ENCODE peak calls at places on chromosomes 4 and X, in ten cellular contexts. One of them, this sample, is unnamed.

GRCh38 chr4:109067509-109068205 is 234.8 kb downstream of the COL25A1 start:
- DNase-seq in heart left ventricle: peak; percentile 50
- DNase-seq in A549: no peak
- DNase-seq in upper lobe of left lung: no peak
- DNase-seq in left ventricle myocardium inferior: peak; percentile 23
- DNase-seq in DND-41: no peak
- DNase-seq in effector memory CD4-positive, alpha-beta T cell: no peak
- DNase-seq in MM.1S: no peak
- DNase-seq in coronary artery: no peak
- DNase-seq in SJCRH30: peak; percentile 81
- DNase-seq in this sample: no peak

GRCh38 chr4:19580090-19580489 is 671.6 kb upstream of the SLIT2 start:
- DNase-seq in MM.1S: no peak
- DNase-seq in effector memory CD4-positive, alpha-beta T cell: no peak
- DNase-seq in left ventricle myocardium inferior: no peak
- DNase-seq in upper lobe of left lung: no peak
- DNase-seq in heart left ventricle: no peak
- DNase-seq in coronary artery: no peak
- DNase-seq in A549: no peak
- DNase-seq in SJCRH30: no peak
- DNase-seq in DND-41: no peak
- DNase-seq in this sample: no peak

GRCh38 chrX:155745792-155746191 is 133.0 kb upstream of the TMLHE start:
- DNase-seq in coronary artery: no peak
- DNase-seq in A549: peak; percentile 66
- DNase-seq in left ventricle myocardium inferior: no peak
- DNase-seq in upper lobe of left lung: no peak
- DNase-seq in MM.1S: no peak
- DNase-seq in effector memory CD4-positive, alpha-beta T cell: no peak
- DNase-seq in DND-41: no peak
- DNase-seq in heart left ventricle: peak; percentile 29
- DNase-seq in SJCRH30: peak; percentile 45
- DNase-seq in this sample: no peak

GRCh38 chr4:8391972-8392371 is 48.6 kb downstream of the ACOX3 start:
- DNase-seq in DND-41: peak; percentile 11
- DNase-seq in effector memory CD4-positive, alpha-beta T cell: no peak
- DNase-seq in heart left ventricle: peak; percentile 77
- DNase-seq in upper lobe of left lung: no peak
- DNase-seq in coronary artery: no peak
- DNase-seq in A549: no peak
- DNase-seq in left ventricle myocardium inferior: peak; percentile 60
- DNase-seq in MM.1S: no peak
- DNase-seq in SJCRH30: peak; percentile 99
- DNase-seq in this sample: no peak

GRCh38 chr4:10354746-10355145 is 102.5 kb downstream of the ZNF518B start:
- DNase-seq in SJCRH30: peak; percentile 24
- DNase-seq in heart left ventricle: no peak
- DNase-seq in DND-41: no peak
- DNase-seq in left ventricle myocardium inferior: no peak
- DNase-seq in effector memory CD4-positive, alpha-beta T cell: no peak
- DNase-seq in upper lobe of left lung: no peak
- DNase-seq in A549: no peak
- DNase-seq in MM.1S: no peak
- DNase-seq in coronary artery: no peak
- DNase-seq in this sample: no peak

GRCh38 chr4:78659264-78659663 is 107.7 kb downstream of the ANXA3 start:
- DNase-seq in SJCRH30: no peak
- DNase-seq in MM.1S: no peak
- DNase-seq in left ventricle myocardium inferior: no peak
- DNase-seq in A549: no peak
- DNase-seq in coronary artery: no peak
- DNase-seq in effector memory CD4-positive, alpha-beta T cell: no peak
- DNase-seq in upper lobe of left lung: no peak
- DNase-seq in DND-41: no peak
- DNase-seq in heart left ventricle: no peak
- DNase-seq in this sample: no peak

GRCh38 chr4:105765690-105766407 is 57.3 kb downstream of the GSTCD start:
- DNase-seq in heart left ventricle: peak; percentile 34
- DNase-seq in MM.1S: no peak
- DNase-seq in left ventricle myocardium inferior: no peak
- DNase-seq in upper lobe of left lung: no peak
- DNase-seq in SJCRH30: peak; percentile 60
- DNase-seq in coronary artery: no peak
- DNase-seq in effector memory CD4-positive, alpha-beta T cell: no peak
- DNase-seq in DND-41: no peak
- DNase-seq in A549: peak; percentile 29
- DNase-seq in this sample: no peak

GRCh38 chr4:25050370-25051098 is 19.8 kb upstream of the LGI2 start:
- DNase-seq in effector memory CD4-positive, alpha-beta T cell: no peak
- DNase-seq in SJCRH30: no peak
- DNase-seq in heart left ventricle: no peak
- DNase-seq in A549: no peak
- DNase-seq in DND-41: no peak
- DNase-seq in left ventricle myocardium inferior: no peak
- DNase-seq in upper lobe of left lung: no peak
- DNase-seq in MM.1S: no peak
- DNase-seq in coronary artery: no peak
- DNase-seq in this sample: no peak

GRCh38 chr4:173167793-173168395 is 717 bp upstream of the GALNT7 start:
- DNase-seq in A549: peak; percentile 67
- DNase-seq in MM.1S: peak; percentile 45
- DNase-seq in upper lobe of left lung: peak; percentile 85
- DNase-seq in heart left ventricle: no peak
- DNase-seq in effector memory CD4-positive, alpha-beta T cell: no peak
- DNase-seq in DND-41: peak; percentile 75
- DNase-seq in left ventricle myocardium inferior: no peak
- DNase-seq in coronary artery: no peak
- DNase-seq in SJCRH30: peak; percentile 76
- DNase-seq in this sample: no peak

GRCh38 chrX:11419102-11419501 is 125.9 kb downstream of the AMELX start:
- DNase-seq in upper lobe of left lung: no peak
- DNase-seq in DND-41: no peak
- DNase-seq in A549: no peak
- DNase-seq in effector memory CD4-positive, alpha-beta T cell: no peak
- DNase-seq in coronary artery: no peak
- DNase-seq in MM.1S: no peak
- DNase-seq in left ventricle myocardium inferior: no peak
- DNase-seq in heart left ventricle: no peak
- DNase-seq in SJCRH30: no peak
- DNase-seq in this sample: no peak

GRCh38 chrX:139883984-139884383 is 48.9 kb downstream of the ATP11C start:
- DNase-seq in A549: no peak
- DNase-seq in upper lobe of left lung: no peak
- DNase-seq in SJCRH30: no peak
- DNase-seq in heart left ventricle: no peak
- DNase-seq in DND-41: no peak
- DNase-seq in effector memory CD4-positive, alpha-beta T cell: no peak
- DNase-seq in left ventricle myocardium inferior: no peak
- DNase-seq in coronary artery: no peak
- DNase-seq in MM.1S: no peak
- DNase-seq in this sample: no peak

GRCh38 chr4:91826186-91826585 is 477.6 kb upstream of the GRID2 start:
- DNase-seq in left ventricle myocardium inferior: no peak
- DNase-seq in MM.1S: no peak
- DNase-seq in upper lobe of left lung: no peak
- DNase-seq in DND-41: no peak
- DNase-seq in coronary artery: no peak
- DNase-seq in A549: no peak
- DNase-seq in effector memory CD4-positive, alpha-beta T cell: no peak
- DNase-seq in heart left ventricle: no peak
- DNase-seq in SJCRH30: no peak
- DNase-seq in this sample: no peak

GRCh38 chr4:136748777-136749176 is 783.5 kb downstream of the PCDH18 start:
- DNase-seq in upper lobe of left lung: no peak
- DNase-seq in effector memory CD4-positive, alpha-beta T cell: no peak
- DNase-seq in left ventricle myocardium inferior: no peak
- DNase-seq in heart left ventricle: no peak
- DNase-seq in A549: no peak
- DNase-seq in DND-41: no peak
- DNase-seq in coronary artery: no peak
- DNase-seq in SJCRH30: no peak
- DNase-seq in MM.1S: no peak
- DNase-seq in this sample: no peak

GRCh38 chrX:71181910-71182799 is 37.5 kb downstream of the NLGN3 start:
- DNase-seq in SJCRH30: peak; percentile 98
- DNase-seq in upper lobe of left lung: peak; percentile 85
- DNase-seq in coronary artery: peak; percentile 91
- DNase-seq in effector memory CD4-positive, alpha-beta T cell: peak; percentile 69
- DNase-seq in MM.1S: peak; percentile 94
- DNase-seq in A549: peak; percentile 98
- DNase-seq in heart left ventricle: peak; percentile 88
- DNase-seq in DND-41: peak; percentile 92
- DNase-seq in left ventricle myocardium inferior: peak; percentile 76
- DNase-seq in this sample: peak; percentile 87
- H3K27ac ChIP-seq in SJCRH30: peak overlapping the region; percentile 87
- H3K27ac ChIP-seq in upper lobe of left lung: peak overlapping the region; percentile 90
- H3K27ac ChIP-seq in coronary artery: peak overlapping the region; percentile 70
- H3K27ac ChIP-seq in effector memory CD4-positive, alpha-beta T cell: peak overlapping the region; percentile 94
- H3K27ac ChIP-seq in MM.1S: peak overlapping the region; percentile 97
- H3K27ac ChIP-seq in A549: peak overlapping the region; percentile 92
- H3K27ac ChIP-seq in heart left ventricle: peak overlapping the region; percentile 86
- H3K27ac ChIP-seq in DND-41: peak overlapping the region; percentile 99
- H3K27ac ChIP-seq in left ventricle myocardium inferior: peak overlapping the region; percentile 93
- H3K27ac ChIP-seq in this sample: peak overlapping the region; percentile 90

GRCh38 chr4:23844961-23845360 is 44.9 kb downstream of the PPARGC1A start:
- DNase-seq in upper lobe of left lung: no peak
- DNase-seq in MM.1S: no peak
- DNase-seq in SJCRH30: no peak
- DNase-seq in A549: no peak
- DNase-seq in left ventricle myocardium inferior: no peak
- DNase-seq in heart left ventricle: no peak
- DNase-seq in effector memory CD4-positive, alpha-beta T cell: no peak
- DNase-seq in DND-41: no peak
- DNase-seq in coronary artery: no peak
- DNase-seq in this sample: no peak
- H3K4me3 ChIP-seq in upper lobe of left lung: no peak overlapping the region
- H3K4me3 ChIP-seq in MM.1S: no peak overlapping the region
- H3K4me3 ChIP-seq in SJCRH30: no peak overlapping the region
- H3K4me3 ChIP-seq in A549: no peak overlapping the region
- H3K4me3 ChIP-seq in left ventricle myocardium inferior: no peak overlapping the region
- H3K4me3 ChIP-seq in heart left ventricle: no peak overlapping the region
- H3K4me3 ChIP-seq in effector memory CD4-positive, alpha-beta T cell: no peak overlapping the region
- H3K4me3 ChIP-seq in DND-41: no peak overlapping the region
- H3K4me3 ChIP-seq in coronary artery: no peak overlapping the region
- H3K4me3 ChIP-seq in this sample: no peak overlapping the region

GRCh38 chr4:151692443-151692782 is 68.4 kb downstream of the GATB start:
- DNase-seq in upper lobe of left lung: peak; percentile 36
- DNase-seq in DND-41: no peak
- DNase-seq in heart left ventricle: no peak
- DNase-seq in A549: no peak
- DNase-seq in coronary artery: no peak
- DNase-seq in MM.1S: no peak
- DNase-seq in effector memory CD4-positive, alpha-beta T cell: no peak
- DNase-seq in left ventricle myocardium inferior: no peak
- DNase-seq in SJCRH30: peak; percentile 64
- DNase-seq in this sample: no peak

GRCh38 chr4:151690164-151690856 is 70.5 kb downstream of the GATB start:
- DNase-seq in SJCRH30: no peak
- DNase-seq in effector memory CD4-positive, alpha-beta T cell: no peak
- DNase-seq in coronary artery: no peak
- DNase-seq in MM.1S: no peak
- DNase-seq in left ventricle myocardium inferior: no peak
- DNase-seq in heart left ventricle: no peak
- DNase-seq in A549: no peak
- DNase-seq in DND-41: no peak
- DNase-seq in upper lobe of left lung: no peak
- DNase-seq in this sample: no peak

GRCh38 chr4:151691639-151692442 is 69.0 kb downstream of the GATB start:
- DNase-seq in MM.1S: no peak
- DNase-seq in upper lobe of left lung: no peak
- DNase-seq in coronary artery: no peak
- DNase-seq in A549: no peak
- DNase-seq in left ventricle myocardium inferior: peak; percentile 28
- DNase-seq in DND-41: no peak
- DNase-seq in SJCRH30: peak; percentile 65
- DNase-seq in heart left ventricle: peak; percentile 55
- DNase-seq in effector memory CD4-positive, alpha-beta T cell: no peak
- DNase-seq in this sample: no peak

GRCh38 chr4:151689211-151689991 is 71.4 kb downstream of the GATB start:
- DNase-seq in effector memory CD4-positive, alpha-beta T cell: no peak
- DNase-seq in upper lobe of left lung: no peak
- DNase-seq in heart left ventricle: no peak
- DNase-seq in A549: no peak
- DNase-seq in DND-41: no peak
- DNase-seq in left ventricle myocardium inferior: no peak
- DNase-seq in coronary artery: no peak
- DNase-seq in MM.1S: no peak
- DNase-seq in SJCRH30: no peak
- DNase-seq in this sample: no peak

DNA sequence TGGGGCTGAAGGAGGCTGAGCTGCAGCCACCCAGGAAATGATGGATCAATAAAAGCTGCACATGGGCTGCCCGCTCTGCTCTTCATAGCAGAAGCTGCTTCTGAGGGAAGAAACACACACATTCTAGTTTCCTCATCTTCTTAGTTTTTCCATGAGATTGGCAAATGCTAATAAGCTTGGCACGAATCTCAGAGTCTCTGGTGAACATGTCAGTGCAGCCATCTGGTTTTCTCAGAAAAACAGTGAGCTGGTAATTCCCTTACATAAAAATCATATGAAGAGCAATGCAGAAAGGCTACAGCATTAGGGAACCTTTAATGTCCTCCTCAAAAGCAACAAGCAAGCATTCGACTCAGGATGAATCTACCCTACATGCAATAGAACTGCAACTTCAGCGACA is 69.9 kb downstream of the GATB start:
- DNase-seq in MM.1S: no peak
- DNase-seq in left ventricle myocardium inferior: no peak
- DNase-seq in coronary artery: no peak
- DNase-seq in effector memory CD4-positive, alpha-beta T cell: no peak
- DNase-seq in DND-41: no peak
- DNase-seq in A549: no peak
- DNase-seq in heart left ventricle: no peak
- DNase-seq in upper lobe of left lung: no peak
- DNase-seq in SJCRH30: no peak
- DNase-seq in this sample: no peak
- H3K27ac ChIP-seq in MM.1S: no peak overlapping the region
- H3K27ac ChIP-seq in left ventricle myocardium inferior: peak overlapping the region; percentile 92
- H3K27ac ChIP-seq in coronary artery: no peak overlapping the region
- H3K27ac ChIP-seq in effector memory CD4-positive, alpha-beta T cell: no peak overlapping the region
- H3K27ac ChIP-seq in DND-41: no peak overlapping the region
- H3K27ac ChIP-seq in A549: no peak overlapping the region
- H3K27ac ChIP-seq in heart left ventricle: peak overlapping the region; percentile 84
- H3K27ac ChIP-seq in upper lobe of left lung: no peak overlapping the region
- H3K27ac ChIP-seq in SJCRH30: peak overlapping the region; percentile 37
- H3K27ac ChIP-seq in this sample: no peak overlapping the region

GRCh38 chrX:4572652-4573051 is 859.2 kb upstream of the PRKX start:
- DNase-seq in effector memory CD4-positive, alpha-beta T cell: no peak
- DNase-seq in MM.1S: no peak
- DNase-seq in DND-41: no peak
- DNase-seq in coronary artery: no peak
- DNase-seq in left ventricle myocardium inferior: no peak
- DNase-seq in A549: no peak
- DNase-seq in heart left ventricle: no peak
- DNase-seq in upper lobe of left lung: no peak
- DNase-seq in SJCRH30: no peak
- DNase-seq in this sample: peak; percentile 3

DNA sequence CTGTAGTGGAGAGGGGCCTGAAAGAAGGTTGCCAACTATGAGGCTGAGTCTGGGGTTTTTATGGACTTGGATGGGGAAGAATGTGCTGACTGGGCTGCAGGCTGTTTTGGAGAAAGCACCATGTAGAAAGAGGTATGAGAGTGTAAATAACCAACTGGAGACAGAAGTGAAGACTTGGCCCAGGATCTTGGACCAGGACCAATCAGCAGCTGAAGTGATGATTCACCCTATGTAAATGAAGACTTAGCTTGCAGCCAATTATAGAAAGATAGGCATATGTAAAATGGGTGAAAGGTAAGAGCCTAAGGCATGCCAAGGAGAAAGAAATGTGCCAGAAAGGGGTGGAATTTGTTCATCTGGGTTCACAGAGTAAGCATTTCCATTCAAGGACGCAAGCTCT is 856.7 kb upstream of the PRKX start:
- DNase-seq in upper lobe of left lung: no peak
- DNase-seq in MM.1S: no peak
- DNase-seq in DND-41: no peak
- DNase-seq in SJCRH30: no peak
- DNase-seq in A549: no peak
- DNase-seq in heart left ventricle: no peak
- DNase-seq in coronary artery: no peak
- DNase-seq in effector memory CD4-positive, alpha-beta T cell: no peak
- DNase-seq in left ventricle myocardium inferior: no peak
- DNase-seq in this sample: no peak
- H3K4me3 ChIP-seq in upper lobe of left lung: no peak overlapping the region
- H3K4me3 ChIP-seq in MM.1S: no peak overlapping the region
- H3K4me3 ChIP-seq in DND-41: no peak overlapping the region
- H3K4me3 ChIP-seq in SJCRH30: no peak overlapping the region
- H3K4me3 ChIP-seq in A549: no peak overlapping the region
- H3K4me3 ChIP-seq in heart left ventricle: no peak overlapping the region
- H3K4me3 ChIP-seq in coronary artery: no peak overlapping the region
- H3K4me3 ChIP-seq in effector memory CD4-positive, alpha-beta T cell: no peak overlapping the region
- H3K4me3 ChIP-seq in left ventricle myocardium inferior: no peak overlapping the region
- H3K4me3 ChIP-seq in this sample: no peak overlapping the region

This sample was measured in neuronal stem cell.